ENCODE peak calls at places on chromosomes 6 and 20, in five cellular contexts. J, O, N, G and H are unnamed samples.

GRCh38 chr6:26158581-26159416 is 71.6 kb downstream of the HFE start:
- DNase-seq in J (peak; percentile 76), O (no peak), N (peak; percentile 56), G (peak; percentile 68), H (no peak)

GRCh38 chr6:137332637-137333228 is 113.5 kb upstream of the IFNGR1 start:
- DNase-seq in J (no peak), O (no peak), N (peak; percentile 37), G (no peak), H (no peak)

GRCh38 chr6:20455175-20456075 is 53.7 kb downstream of the E2F3 start:
- DNase-seq in J (no peak), O (no peak), N (peak; percentile 51), G (peak; percentile 75), H (no peak)

GRCh38 chr20:1718604-1719384 is 61.2 kb upstream of the SIRPG start:
- DNase-seq in J (no peak), O (no peak), N (peak; percentile 98), G (peak; percentile 94), H (no peak)

GRCh38 chr6:34459899-34460593 is 5.8 kb upstream of the PACSIN1 start:
- DNase-seq in J (peak; percentile 65), O (peak; percentile 36), N (peak; percentile 65), G (peak; percentile 41), H (peak; percentile 83)

GRCh38 chr6:145813285-145814034 is 1.1 kb downstream of the FBXO30 start:
- DNase-seq in J (no peak), O (no peak), N (peak; percentile 81), G (peak; percentile 70), H (no peak)

GRCh38 chr20:41169791-41170351 is 32.5 kb downstream of the PLCG1 start:
- DNase-seq in J (no peak), O (no peak), N (peak; percentile 94), G (peak; percentile 65), H (no peak)

GRCh38 chr20:35355372-35355771 is 56.4 kb downstream of the UQCC1 start:
- DNase-seq in J (no peak), O (no peak), N (no peak), G (no peak), H (no peak)

GRCh38 chr6:12083763-12084162 is 71.7 kb downstream of the HIVEP1 start:
- DNase-seq in J (no peak), O (no peak), N (no peak), G (no peak), H (no peak)

GRCh38 chr20:3193806-3194616 is 10.5 kb downstream of the DDRGK1 start:
- DNase-seq in J (peak; percentile 34), O (no peak), N (no peak), G (no peak), H (no peak)

GRCh38 chr20:62925420-62926228 is 681 bp downstream of the DIDO1 start:
- DNase-seq in J (peak; percentile 58), O (no peak), N (no peak), G (peak; percentile 45), H (peak; percentile 60)

GRCh38 chr6:38566295-38566694 is 73.4 kb downstream of the BTBD9 start:
- DNase-seq in J (no peak), O (no peak), N (peak; percentile 5), G (no peak), H (no peak)

GRCh38 chr20:14957416-14957815 is 620.0 kb upstream of the FLRT3 start:
- DNase-seq in J (no peak), O (no peak), N (no peak), G (no peak), H (no peak)

GRCh38 chr6:161226005-161226964 is 47.6 kb downstream of the AGPAT4 start:
- DNase-seq in J (no peak), O (no peak), N (no peak), G (no peak), H (peak; percentile 37)

GRCh38 chr20:22414354-22414753 is 170.0 kb downstream of the FOXA2 start:
- DNase-seq in J (no peak), O (no peak), N (peak; percentile 73), G (no peak), H (no peak)

GRCh38 chr6:49913656-49914055 is 47.3 kb upstream of the CRISP1 start:
- DNase-seq in J (no peak), O (no peak), N (no peak), G (no peak), H (no peak)

GRCh38 chr6:157317129-157317814 is 6.0 kb downstream of the TMEM242 start:
- DNase-seq in J (peak; percentile 50), O (peak; percentile 76), N (peak; percentile 93), G (peak; percentile 88), H (no peak)

GRCh38 chr6:140178550-140179334 is 804.3 kb upstream of the CITED2 start:
- DNase-seq in J (no peak), O (no peak), N (peak; percentile 94), G (peak; percentile 79), H (no peak)

GRCh38 chr6:149925974-149926777 is 3.3 kb upstream of the RAET1G start:
- DNase-seq in J (peak; percentile 91), O (peak; percentile 33), N (peak; percentile 74), G (peak; percentile 80), H (no peak)

GRCh38 chr6:35417979-35418661 is 34.0 kb upstream of the FANCE start:
- DNase-seq in J (no peak), O (no peak), N (no peak), G (no peak), H (no peak)

GRCh38 chr6:132964868-132965382 is 150.6 kb downstream of the RPS12 start:
- DNase-seq in J (no peak), O (no peak), N (no peak), G (no peak), H (no peak)

GRCh38 chr6:116253188-116253504 is 729 bp downstream of the TSPYL4 start:
- DNase-seq in J (no peak), O (no peak), N (no peak), G (no peak), H (no peak)

GRCh38 chr6:112296122-112296521 is 41.8 kb upstream of the LAMA4 start:
- DNase-seq in J (peak; percentile 3), O (peak; percentile 14), N (peak; percentile 76), G (peak; percentile 76), H (peak; percentile 20)

GRCh38 chr6:98539669-98540207 is 294.6 kb upstream of the POU3F2 start:
- DNase-seq in J (no peak), O (no peak), N (no peak), G (no peak), H (peak; percentile 3)

GRCh38 chr6:133764011-133764812 is 124.7 kb upstream of the TCF21 start:
- DNase-seq in J (no peak), O (no peak), N (peak; percentile 89), G (peak; percentile 64), H (no peak)

GRCh38 chr6:168048724-168049025 is 30.3 kb downstream of the FRMD1 start:
- DNase-seq in J (no peak), O (no peak), N (no peak), G (no peak), H (no peak)

GRCh38 chr6:44641344-44641743 is 253.8 kb downstream of the CDC5L start:
- DNase-seq in J (no peak), O (no peak), N (peak; percentile 54), G (no peak), H (no peak)

GRCh38 chr20:62627901-62628612 is 14.2 kb upstream of the SLCO4A1 start:
- DNase-seq in J (no peak), O (no peak), N (peak; percentile 53), G (peak; percentile 48), H (peak; percentile 74)

GRCh38 chr6:40803897-40804702 is 216.9 kb upstream of the LRFN2 start:
- DNase-seq in J (no peak), O (no peak), N (no peak), G (no peak), H (no peak)